ENCODE peak calls at places on chromosomes 1 and 21, in six cellular contexts. X, R, S, Y, G and V are unnamed samples.

GRCh38 chr1:160227561-160227960 is 22.4 kb downstream of the PEA15 start:
- DNase-seq in X (no peak), R (no peak), S (no peak), Y (no peak), G (no peak), V (no peak)

GRCh38 chr21:45528981-45529784 is 13.1 kb downstream of the SLC19A1 start:
- DNase-seq in X (no peak), R (no peak), S (no peak), Y (no peak), G (no peak), V (no peak)

GRCh38 chr21:44522753-44523204 is 17.2 kb downstream of the KRTAP10-1 start:
- DNase-seq in X (no peak), R (no peak), S (no peak), Y (no peak), G (no peak), V (no peak)

GRCh38 chr1:14915356-14916054 is 238.0 kb upstream of the TMEM51 start:
- DNase-seq in X (peak), R (peak), S (no peak), Y (peak), G (peak), V (no peak)

GRCh38 chr1:35589516-35590427 is 16.7 kb downstream of the TFAP2E start:
- DNase-seq in X (no peak), R (no peak), S (no peak), Y (no peak), G (no peak), V (no peak)

GRCh38 chr1:150065184-150065871 is 2.2 kb upstream of the VPS45 start:
- DNase-seq in X (no peak), R (no peak), S (peak), Y (no peak), G (no peak), V (no peak)

GRCh38 chr1:1291611-1292441 is 11.6 kb downstream of the SCNN1D start:
- DNase-seq in X (peak), R (peak), S (peak), Y (peak), G (peak), V (peak)

GRCh38 chr1:226967665-226968064 is 27.6 kb downstream of the COQ8A start:
- DNase-seq in X (no peak), R (no peak), S (peak), Y (no peak), G (no peak), V (no peak)

GRCh38 chr1:16442273-16442672 is 1.7 kb downstream of the NECAP2 start:
- DNase-seq in X (no peak), R (no peak), S (no peak), Y (no peak), G (peak), V (no peak)

GRCh38 chr1:162023547-162024501 is at the start of gene OLFML2B:
- DNase-seq in X (peak), R (peak), S (peak), Y (peak), G (peak), V (peak)

GRCh38 chr1:193320281-193320680 is 133.9 kb upstream of the B3GALT2 start:
- DNase-seq in X (no peak), R (no peak), S (peak), Y (no peak), G (no peak), V (no peak)

GRCh38 chr1:46806196-46807020 is 7.6 kb downstream of the CYP4B1 start:
- DNase-seq in X (no peak), R (no peak), S (no peak), Y (no peak), G (no peak), V (no peak)

GRCh38 chr1:237864338-237865244 is 26.1 kb downstream of the ZP4 start:
- DNase-seq in X (peak), R (no peak), S (no peak), Y (no peak), G (no peak), V (no peak)

GRCh38 chr1:206895320-206895719 is 1.9 kb upstream of the IL24 start:
- DNase-seq in X (no peak), R (no peak), S (no peak), Y (no peak), G (no peak), V (no peak)

GRCh38 chr1:15206418-15207030 is 40.5 kb upstream of the FHAD1 start:
- DNase-seq in X (no peak), R (no peak), S (no peak), Y (no peak), G (no peak), V (no peak)

GRCh38 chr1:65250826-65251225 is 58.5 kb upstream of the DNAJC6 start:
- DNase-seq in X (no peak), R (no peak), S (no peak), Y (no peak), G (no peak), V (no peak)

GRCh38 chr1:9247894-9248293 is 13.3 kb downstream of the H6PD start:
- DNase-seq in X (no peak), R (no peak), S (peak), Y (no peak), G (no peak), V (no peak)

GRCh38 chr1:42931108-42931539 is 27.5 kb downstream of the SLC2A1 start:
- DNase-seq in X (no peak), R (peak), S (peak), Y (peak), G (peak), V (peak)

GRCh38 chr1:227897704-227898438 is 49.9 kb downstream of the WNT9A start:
- DNase-seq in X (peak), R (no peak), S (no peak), Y (no peak), G (no peak), V (no peak)

GRCh38 chr1:151314137-151314875 is 12.9 kb downstream of the PI4KB start:
- DNase-seq in X (no peak), R (no peak), S (peak), Y (no peak), G (no peak), V (no peak)

GRCh38 chr21:17461014-17461413 is 51.8 kb upstream of the CXADR start:
- DNase-seq in X (no peak), R (no peak), S (peak), Y (no peak), G (no peak), V (no peak)

GRCh38 chr21:35511298-35512162 is 462.4 kb upstream of the RUNX1 start:
- DNase-seq in X (no peak), R (no peak), S (no peak), Y (no peak), G (no peak), V (no peak)

GRCh38 chr1:165828103-165828558 is 717 bp downstream of the UCK2 start:
- DNase-seq in X (peak), R (no peak), S (peak), Y (peak), G (peak), V (peak)